ENCODE peak calls at places on chromosomes 3 and 15, in six cellular contexts. One of them, this sample, is unnamed.

GRCh38 chr15:77667351-77667750 is 34.6 kb upstream of the LINGO1 start:
- DNase-seq in tibial artery: no peak
- DNase-seq in OCI-LY7: no peak
- DNase-seq in cardiac muscle cell: no peak
- DNase-seq in heart left ventricle: no peak
- DNase-seq in fibroblast of the aortic adventitia: no peak
- DNase-seq in this sample: no peak

GRCh38 chr3:42053476-42053875 is 37.7 kb upstream of the TRAK1 start:
- DNase-seq in tibial artery: peak
- DNase-seq in cardiac muscle cell: no peak
- DNase-seq in fibroblast of the aortic adventitia: no peak
- DNase-seq in OCI-LY7: no peak
- DNase-seq in heart left ventricle: peak
- DNase-seq in this sample: peak

GRCh38 chr3:111923095-111923771 is 55.6 kb upstream of the ABHD10 start:
- DNase-seq in tibial artery: no peak
- DNase-seq in heart left ventricle: no peak
- DNase-seq in OCI-LY7: no peak
- DNase-seq in cardiac muscle cell: no peak
- DNase-seq in fibroblast of the aortic adventitia: no peak
- DNase-seq in this sample: no peak

GRCh38 chr3:126207166-126207565 is 26.8 kb upstream of the ALDH1L1 start:
- DNase-seq in heart left ventricle: no peak
- DNase-seq in OCI-LY7: no peak
- DNase-seq in fibroblast of the aortic adventitia: no peak
- DNase-seq in cardiac muscle cell: no peak
- DNase-seq in tibial artery: no peak
- DNase-seq in this sample: no peak

GRCh38 chr3:101128786-101129185 is 135.6 kb upstream of the ABI3BP start:
- DNase-seq in heart left ventricle: no peak
- DNase-seq in tibial artery: no peak
- DNase-seq in OCI-LY7: no peak
- DNase-seq in cardiac muscle cell: no peak
- DNase-seq in fibroblast of the aortic adventitia: no peak
- DNase-seq in this sample: no peak

GRCh38 chr3:15337963-15338362 is 5.6 kb upstream of the SH3BP5 start:
- DNase-seq in OCI-LY7: no peak
- DNase-seq in cardiac muscle cell: no peak
- DNase-seq in fibroblast of the aortic adventitia: no peak
- DNase-seq in tibial artery: no peak
- DNase-seq in heart left ventricle: no peak
- DNase-seq in this sample: no peak

GRCh38 chr3:21920431-21920830 is 169.4 kb upstream of the ZNF385D start:
- DNase-seq in heart left ventricle: no peak
- DNase-seq in tibial artery: no peak
- DNase-seq in OCI-LY7: no peak
- DNase-seq in fibroblast of the aortic adventitia: peak
- DNase-seq in cardiac muscle cell: peak
- DNase-seq in this sample: no peak

GRCh38 chr3:101038880-101039279 is 45.7 kb upstream of the ABI3BP start:
- DNase-seq in fibroblast of the aortic adventitia: peak
- DNase-seq in heart left ventricle: no peak
- DNase-seq in OCI-LY7: no peak
- DNase-seq in cardiac muscle cell: no peak
- DNase-seq in tibial artery: no peak
- DNase-seq in this sample: no peak

GRCh38 chr15:35349916-35350315 is 196.0 kb downstream of the DPH6 start:
- DNase-seq in OCI-LY7: no peak
- DNase-seq in fibroblast of the aortic adventitia: no peak
- DNase-seq in heart left ventricle: no peak
- DNase-seq in tibial artery: no peak
- DNase-seq in cardiac muscle cell: no peak
- DNase-seq in this sample: no peak

GRCh38 chr3:33277193-33277882 is at the start of gene FBXL2:
- DNase-seq in cardiac muscle cell: peak
- DNase-seq in heart left ventricle: peak
- DNase-seq in OCI-LY7: peak
- DNase-seq in tibial artery: peak
- DNase-seq in fibroblast of the aortic adventitia: peak
- DNase-seq in this sample: peak

GRCh38 chr3:135163701-135164100 is 368.6 kb downstream of the EPHB1 start:
- DNase-seq in fibroblast of the aortic adventitia: no peak
- DNase-seq in heart left ventricle: no peak
- DNase-seq in OCI-LY7: no peak
- DNase-seq in tibial artery: no peak
- DNase-seq in cardiac muscle cell: no peak
- DNase-seq in this sample: no peak

GRCh38 chr3:59809750-59810444 is 760.1 kb upstream of the CFAP20DC start:
- DNase-seq in cardiac muscle cell: peak
- DNase-seq in heart left ventricle: no peak
- DNase-seq in fibroblast of the aortic adventitia: peak
- DNase-seq in tibial artery: no peak
- DNase-seq in OCI-LY7: peak
- DNase-seq in this sample: no peak

GRCh38 chr15:77034620-77035467 is 36.1 kb downstream of the TSPAN3 start:
- DNase-seq in heart left ventricle: peak
- DNase-seq in tibial artery: peak
- DNase-seq in OCI-LY7: no peak
- DNase-seq in fibroblast of the aortic adventitia: no peak
- DNase-seq in cardiac muscle cell: no peak
- DNase-seq in this sample: peak

GRCh38 chr3:71301001-71301400 is 282.5 kb downstream of the FOXP1 start:
- DNase-seq in OCI-LY7: no peak
- DNase-seq in tibial artery: no peak
- DNase-seq in fibroblast of the aortic adventitia: no peak
- DNase-seq in cardiac muscle cell: no peak
- DNase-seq in heart left ventricle: no peak
- DNase-seq in this sample: no peak

GRCh38 chr3:11185564-11186317 is 31.4 kb downstream of the HRH1 start:
- DNase-seq in OCI-LY7: no peak
- DNase-seq in heart left ventricle: peak
- DNase-seq in tibial artery: peak
- DNase-seq in cardiac muscle cell: peak
- DNase-seq in fibroblast of the aortic adventitia: peak
- DNase-seq in this sample: peak

GRCh38 chr3:65672876-65673815 is 365.6 kb downstream of the MAGI1 start:
- DNase-seq in OCI-LY7: peak
- DNase-seq in tibial artery: peak
- DNase-seq in cardiac muscle cell: peak
- DNase-seq in fibroblast of the aortic adventitia: peak
- DNase-seq in heart left ventricle: peak
- DNase-seq in this sample: peak

GRCh38 chr15:29800441-29801366 is 21.6 kb downstream of the TJP1 start:
- DNase-seq in heart left ventricle: no peak
- DNase-seq in cardiac muscle cell: peak
- DNase-seq in fibroblast of the aortic adventitia: no peak
- DNase-seq in tibial artery: no peak
- DNase-seq in OCI-LY7: peak
- DNase-seq in this sample: no peak

GRCh38 chr15:83014205-83014653 is 2.8 kb upstream of the C15orf40 start:
- DNase-seq in cardiac muscle cell: no peak
- DNase-seq in fibroblast of the aortic adventitia: no peak
- DNase-seq in OCI-LY7: no peak
- DNase-seq in heart left ventricle: no peak
- DNase-seq in tibial artery: no peak
- DNase-seq in this sample: peak

GRCh38 chr3:99532246-99532645 is 106.1 kb upstream of the COL8A1 start:
- DNase-seq in heart left ventricle: peak
- DNase-seq in cardiac muscle cell: peak
- DNase-seq in OCI-LY7: peak
- DNase-seq in tibial artery: peak
- DNase-seq in fibroblast of the aortic adventitia: peak
- DNase-seq in this sample: peak

GRCh38 chr3:39388741-39389248 is 5.6 kb downstream of the SLC25A38 start:
- DNase-seq in tibial artery: no peak
- DNase-seq in fibroblast of the aortic adventitia: no peak
- DNase-seq in OCI-LY7: peak
- DNase-seq in heart left ventricle: no peak
- DNase-seq in cardiac muscle cell: no peak
- DNase-seq in this sample: no peak

GRCh38 chr15:52180196-52180835 is 10.9 kb downstream of the GNB5 start:
- DNase-seq in heart left ventricle: no peak
- DNase-seq in OCI-LY7: peak
- DNase-seq in fibroblast of the aortic adventitia: no peak
- DNase-seq in tibial artery: no peak
- DNase-seq in cardiac muscle cell: no peak
- DNase-seq in this sample: peak

GRCh38 chr3:135170732-135171131 is 375.7 kb downstream of the EPHB1 start:
- DNase-seq in cardiac muscle cell: no peak
- DNase-seq in tibial artery: no peak
- DNase-seq in heart left ventricle: no peak
- DNase-seq in OCI-LY7: no peak
- DNase-seq in fibroblast of the aortic adventitia: no peak
- DNase-seq in this sample: no peak

GRCh38 chr15:48858401-48858800 is 19.5 kb upstream of the EID1 start:
- DNase-seq in cardiac muscle cell: peak
- DNase-seq in fibroblast of the aortic adventitia: peak
- DNase-seq in tibial artery: no peak
- DNase-seq in OCI-LY7: no peak
- DNase-seq in heart left ventricle: no peak
- DNase-seq in this sample: no peak

GRCh38 chr3:24185738-24186384 is 240.8 kb downstream of the NR1D2 start:
- DNase-seq in heart left ventricle: peak
- DNase-seq in fibroblast of the aortic adventitia: peak
- DNase-seq in OCI-LY7: peak
- DNase-seq in cardiac muscle cell: peak
- DNase-seq in tibial artery: no peak
- DNase-seq in this sample: peak

GRCh38 chr15:35061171-35062163 is 23.6 kb downstream of the NANOGP8 start:
- DNase-seq in tibial artery: no peak
- DNase-seq in heart left ventricle: no peak
- DNase-seq in OCI-LY7: no peak
- DNase-seq in cardiac muscle cell: no peak
- DNase-seq in fibroblast of the aortic adventitia: no peak
- DNase-seq in this sample: no peak

GRCh38 chr15:83248944-83249343 is 35.5 kb downstream of the BNC1 start:
- DNase-seq in fibroblast of the aortic adventitia: no peak
- DNase-seq in OCI-LY7: no peak
- DNase-seq in cardiac muscle cell: no peak
- DNase-seq in heart left ventricle: no peak
- DNase-seq in tibial artery: no peak
- DNase-seq in this sample: no peak

GRCh38 chr3:136146981-136147729 is 49.0 kb downstream of the MSL2 start:
- DNase-seq in tibial artery: no peak
- DNase-seq in OCI-LY7: no peak
- DNase-seq in heart left ventricle: no peak
- DNase-seq in fibroblast of the aortic adventitia: peak
- DNase-seq in cardiac muscle cell: no peak
- DNase-seq in this sample: no peak

GRCh38 chr3:65955792-65956477 is 82.8 kb downstream of the MAGI1 start:
- DNase-seq in cardiac muscle cell: peak
- DNase-seq in fibroblast of the aortic adventitia: peak
- DNase-seq in OCI-LY7: no peak
- DNase-seq in tibial artery: no peak
- DNase-seq in heart left ventricle: no peak
- DNase-seq in this sample: no peak

GRCh38 chr3:30605005-30605404 is 1.4 kb upstream of the TGFBR2 start:
- DNase-seq in OCI-LY7: no peak
- DNase-seq in cardiac muscle cell: no peak
- DNase-seq in heart left ventricle: no peak
- DNase-seq in tibial artery: no peak
- DNase-seq in fibroblast of the aortic adventitia: no peak
- DNase-seq in this sample: no peak

GRCh38 chr3:127525373-127525772 is 65.2 kb downstream of the TPRA1 start:
- DNase-seq in fibroblast of the aortic adventitia: peak
- DNase-seq in heart left ventricle: no peak
- DNase-seq in OCI-LY7: no peak
- DNase-seq in tibial artery: no peak
- DNase-seq in cardiac muscle cell: peak
- DNase-seq in this sample: no peak

DNA sequence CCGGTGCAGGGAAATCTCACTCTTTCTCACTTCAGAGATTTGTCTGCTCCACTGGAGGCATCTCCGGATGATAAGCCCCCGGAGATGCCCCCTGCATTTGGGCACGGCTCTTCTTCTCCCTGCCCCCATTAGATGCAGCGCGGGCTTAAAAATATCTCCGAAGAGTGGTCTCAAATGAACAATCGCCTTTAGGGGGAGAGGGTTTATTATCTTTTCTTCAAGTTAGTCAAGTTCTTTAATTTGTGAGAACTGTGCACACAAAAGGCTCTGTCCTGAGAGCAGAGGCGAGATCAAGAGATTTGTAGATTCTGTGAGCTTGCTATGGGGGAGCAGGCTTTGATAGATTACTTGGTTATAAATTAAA is 645 bp upstream of the PRTG start:
- DNase-seq in heart left ventricle: no peak
- DNase-seq in fibroblast of the aortic adventitia: no peak
- DNase-seq in OCI-LY7: no peak
- DNase-seq in tibial artery: no peak
- DNase-seq in cardiac muscle cell: no peak
- DNase-seq in this sample: no peak
- H3K4me3 ChIP-seq in heart left ventricle: peak
- H3K4me3 ChIP-seq in fibroblast of the aortic adventitia: peak
- H3K4me3 ChIP-seq in OCI-LY7: no peak
- H3K4me3 ChIP-seq in tibial artery: peak
- H3K4me3 ChIP-seq in cardiac muscle cell: peak
- H3K4me3 ChIP-seq in this sample: peak

DNA sequence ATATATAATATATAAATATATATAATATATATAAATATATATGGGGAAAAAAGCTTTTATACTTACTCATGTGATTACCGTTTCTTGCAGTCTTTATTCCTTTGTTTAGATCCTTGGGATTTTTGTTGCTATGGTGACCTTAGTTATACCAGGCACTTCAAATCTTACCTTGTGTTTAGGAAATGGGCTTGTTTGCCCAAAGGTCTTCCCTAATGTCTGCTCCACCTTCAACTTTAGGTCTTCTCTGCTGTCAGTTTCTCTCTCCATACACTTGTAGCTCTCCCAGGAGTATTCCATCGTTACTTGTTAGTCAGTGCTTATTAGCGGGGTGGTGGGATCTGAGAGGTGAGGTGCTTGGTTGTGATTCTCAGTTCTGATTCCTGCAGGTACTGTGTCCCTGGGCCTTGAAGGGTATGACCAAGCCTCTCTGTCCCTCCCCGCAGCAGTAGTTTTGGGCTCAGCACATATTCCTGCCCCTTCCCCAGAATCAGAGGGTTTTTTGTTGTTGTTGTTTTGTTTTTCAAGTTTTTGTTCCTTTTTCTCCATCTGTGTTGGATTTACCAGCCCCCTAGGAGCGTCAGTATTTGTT is 9.6 kb upstream of the LAMP3 start:
- DNase-seq in OCI-LY7: no peak
- DNase-seq in tibial artery: no peak
- DNase-seq in heart left ventricle: no peak
- DNase-seq in cardiac muscle cell: no peak
- DNase-seq in fibroblast of the aortic adventitia: no peak
- DNase-seq in this sample: no peak
- H3K4me3 ChIP-seq in OCI-LY7: no peak
- H3K4me3 ChIP-seq in tibial artery: no peak
- H3K4me3 ChIP-seq in heart left ventricle: no peak
- H3K4me3 ChIP-seq in cardiac muscle cell: no peak
- H3K4me3 ChIP-seq in fibroblast of the aortic adventitia: no peak
- H3K4me3 ChIP-seq in this sample: no peak

GRCh38 chr3:156581954-156582353 is 27.0 kb upstream of the SSR3 start:
- DNase-seq in cardiac muscle cell: no peak
- DNase-seq in OCI-LY7: no peak
- DNase-seq in fibroblast of the aortic adventitia: no peak
- DNase-seq in heart left ventricle: no peak
- DNase-seq in tibial artery: no peak
- DNase-seq in this sample: no peak
- H3K4me3 ChIP-seq in cardiac muscle cell: no peak
- H3K4me3 ChIP-seq in OCI-LY7: no peak
- H3K4me3 ChIP-seq in fibroblast of the aortic adventitia: no peak
- H3K4me3 ChIP-seq in heart left ventricle: no peak
- H3K4me3 ChIP-seq in tibial artery: no peak
- H3K4me3 ChIP-seq in this sample: no peak

GRCh38 chr3:58047806-58048205 is 39.6 kb downstream of the FLNB start:
- DNase-seq in fibroblast of the aortic adventitia: peak
- DNase-seq in tibial artery: no peak
- DNase-seq in cardiac muscle cell: peak
- DNase-seq in heart left ventricle: no peak
- DNase-seq in OCI-LY7: no peak
- DNase-seq in this sample: no peak
- H3K4me3 ChIP-seq in fibroblast of the aortic adventitia: no peak
- H3K4me3 ChIP-seq in tibial artery: no peak
- H3K4me3 ChIP-seq in cardiac muscle cell: no peak
- H3K4me3 ChIP-seq in heart left ventricle: no peak
- H3K4me3 ChIP-seq in OCI-LY7: no peak
- H3K4me3 ChIP-seq in this sample: no peak